ENCODE peak calls at places on chromosome 19, in eight cellular contexts. A, N, R, M, J, X, K and E are unnamed samples.

GRCh38 chr19:49097453-49098288 is 12.4 kb downstream of the SNRNP70 start:
- DNase-seq in X (peak), M (peak), A (peak), N (peak), R (peak), K (peak), J (peak), E (peak)

GRCh38 chr19:7257148-7258041 is 36.8 kb downstream of the INSR start:
- DNase-seq in X (no peak), J (no peak), A (no peak), N (no peak), M (no peak), R (no peak), K (no peak), E (no peak)

GRCh38 chr19:30686252-30686762 is 314.1 kb downstream of the ZNF536 start:
- DNase-seq in X (no peak), A (no peak), J (no peak), M (no peak), K (no peak), N (no peak), R (no peak), E (no peak)

GRCh38 chr19:13172335-13173128 is 22.3 kb downstream of the IER2 start:
- DNase-seq in X (peak), R (peak), M (no peak), K (no peak), N (peak), A (peak), J (no peak), E (peak)

GRCh38 chr19:54186934-54187381 is 2.4 kb downstream of the MBOAT7 start:
- DNase-seq in X (no peak), N (no peak), K (no peak), A (no peak), M (no peak), R (no peak), J (no peak), E (no peak)

GRCh38 chr19:15175609-15176008 is 25.2 kb downstream of the NOTCH3 start:
- DNase-seq in K (no peak), R (no peak), X (no peak), A (no peak), M (no peak), N (no peak), J (no peak), E (no peak)

GRCh38 chr19:36916991-36917390 is 859 bp downstream of the ZNF568 start:
- DNase-seq in A (no peak), X (no peak), R (no peak), K (no peak), J (peak), N (no peak), M (no peak), E (no peak)

GRCh38 chr19:42287017-42287825 is 14.7 kb upstream of the PRR19 start:
- DNase-seq in N (no peak), A (no peak), M (no peak), R (no peak), X (no peak), K (no peak), J (no peak), E (no peak)

GRCh38 chr19:38139122-38139521 is 84.9 kb downstream of the DPF1 start:
- DNase-seq in A (no peak), N (no peak), X (no peak), J (no peak), M (peak), R (no peak), K (no peak), E (peak)

GRCh38 chr19:28519950-28520861 is 692.7 kb downstream of the UQCRFS1 start:
- DNase-seq in J (peak), A (no peak), X (no peak), M (no peak), N (no peak), R (no peak), K (peak), E (peak)

GRCh38 chr19:12937243-12938053 is 961 bp upstream of the CALR start:
- DNase-seq in K (no peak), J (peak), X (no peak), N (no peak), R (no peak), M (peak), A (no peak), E (peak)

GRCh38 chr19:18274776-18275356 is 614 bp upstream of the IQCN start:
- DNase-seq in M (no peak), A (no peak), J (peak), K (peak), N (no peak), X (no peak), R (no peak), E (no peak)

GRCh38 chr19:13920940-13921744 is 15.1 kb downstream of the CC2D1A start:
- DNase-seq in M (no peak), R (peak), A (no peak), K (no peak), J (peak), N (no peak), X (no peak), E (no peak)

GRCh38 chr19:5624154-5624663 is 1.3 kb downstream of the SAFB start:
- DNase-seq in M (no peak), A (no peak), J (peak), N (no peak), K (peak), X (no peak), R (no peak), E (no peak)

GRCh38 chr19:52621376-52621775 is 16.8 kb downstream of the ZNF83 start:
- DNase-seq in M (no peak), X (no peak), J (no peak), A (no peak), K (no peak), R (no peak), N (no peak), E (no peak)

GRCh38 chr19:58544591-58545285 is 874 bp downstream of the TRIM28 start:
- DNase-seq in J (no peak), M (no peak), A (peak), X (peak), R (peak), K (no peak), N (peak), E (no peak)

GRCh38 chr19:46660601-46661019 is 372 bp downstream of the DACT3 start:
- DNase-seq in X (no peak), K (no peak), J (peak), R (no peak), M (no peak), N (no peak), A (no peak), E (no peak)

GRCh38 chr19:44156475-44156874 is 8.4 kb upstream of the ZNF226 start:
- DNase-seq in A (no peak), M (no peak), J (no peak), K (no peak), N (no peak), R (no peak), X (no peak), E (no peak)

GRCh38 chr19:49391581-49392399 is 3.7 kb downstream of the KASH5 start:
- DNase-seq in M (peak), J (peak), A (peak), R (peak), N (peak), K (peak), X (peak), E (peak)

GRCh38 chr19:4913996-4914735 is 4.9 kb downstream of the UHRF1 start:
- DNase-seq in N (no peak), R (peak), X (peak), J (no peak), M (no peak), K (no peak), A (no peak), E (no peak)

GRCh38 chr19:27972291-27973040 is 1240.5 kb downstream of the UQCRFS1 start:
- DNase-seq in K (peak), A (no peak), J (no peak), N (no peak), X (no peak), R (no peak), M (no peak), E (no peak)

GRCh38 chr19:8832132-8833021 is at the start of the genes MBD3L1 and ZNF558:
- DNase-seq in N (peak), X (peak), J (peak), R (peak), K (peak), A (peak), M (peak), E (peak)

GRCh38 chr19:13100871-13101589 is 1.6 kb downstream of the LYL1 start:
- DNase-seq in J (no peak), K (no peak), M (no peak), X (no peak), N (no peak), A (no peak), R (no peak), E (no peak)

GRCh38 chr19:48724796-48725753 is 5.5 kb upstream of the MAMSTR start:
- DNase-seq in A (no peak), X (no peak), R (no peak), N (no peak), J (peak), M (peak), K (peak), E (peak)

GRCh38 chr19:31110331-31110730 is 238.9 kb downstream of the TSHZ3 start:
- DNase-seq in N (no peak), R (no peak), J (no peak), M (no peak), K (no peak), A (no peak), X (no peak), E (no peak)

GRCh38 chr19:51020988-51021651 is 1.6 kb upstream of the KLK10 start:
- DNase-seq in M (peak), A (no peak), N (no peak), R (no peak), J (peak), K (peak), X (no peak), E (peak)

GRCh38 chr19:15124572-15125231 is 17.5 kb downstream of the SYDE1 start:
- DNase-seq in J (peak), R (no peak), K (no peak), A (no peak), X (peak), M (no peak), N (no peak), E (no peak)

GRCh38 chr19:43570174-43570791 is 5.0 kb downstream of the XRCC1 start:
- DNase-seq in A (no peak), R (no peak), K (no peak), J (no peak), M (peak), N (no peak), X (no peak), E (peak)

GRCh38 chr19:12333162-12334159 is at the start of gene ZNF563:
- DNase-seq in R (peak), X (peak), K (peak), J (peak), A (peak), M (peak), N (peak), E (peak)

GRCh38 chr19:15614507-15615379 is at the start of gene CYP4F8:
- DNase-seq in R (no peak), A (no peak), K (no peak), J (no peak), N (no peak), X (no peak), M (no peak), E (no peak)

GRCh38 chr19:18519962-18520847 is 1.7 kb downstream of the ELL start:
- DNase-seq in A (no peak), J (no peak), X (peak), N (peak), R (peak), K (peak), M (peak), E (peak)

GRCh38 chr19:30880151-30880550 is 469.1 kb downstream of the TSHZ3 start:
- DNase-seq in X (no peak), R (no peak), M (no peak), K (no peak), J (no peak), N (no peak), A (no peak), E (no peak)

GRCh38 chr19:17394891-17395415 is 957 bp upstream of the CCDC194 start:
- DNase-seq in X (no peak), R (no peak), A (peak), M (no peak), N (no peak), K (no peak), J (no peak), E (no peak)